ENCODE peak calls at places on chromosomes 3 and 15, in four cellular contexts. One of them, this sample, is unnamed.
A peak's percentile ranks its signal among the peaks of the same experiment; 100 is the strongest.

GRCh38 chr3:184982058-184982457 is 170.1 kb downstream of the VPS8 start:
- DNase-seq in GM12878: no peak
- DNase-seq in HL-60: no peak
- DNase-seq in K562: no peak
- DNase-seq in this sample: no peak

GRCh38 chr3:105158277-105158676 is 208.4 kb upstream of the ALCAM start:
- DNase-seq in GM12878: no peak
- DNase-seq in K562: no peak
- DNase-seq in HL-60: no peak
- DNase-seq in this sample: no peak

GRCh38 chr3:45333549-45333948 is 54.8 kb upstream of the LARS2 start:
- DNase-seq in K562: no peak
- DNase-seq in HL-60: no peak
- DNase-seq in GM12878: no peak
- DNase-seq in this sample: no peak

GRCh38 chr15:22989576-22990477 is 9.7 kb upstream of the CYFIP1 start:
- DNase-seq in HL-60: no peak
- DNase-seq in GM12878: no peak
- DNase-seq in K562: no peak
- DNase-seq in this sample: no peak

GRCh38 chr15:99545605-99546004 is 20.2 kb upstream of the MEF2A start:
- DNase-seq in HL-60: no peak
- DNase-seq in K562: no peak
- DNase-seq in GM12878: no peak
- DNase-seq in this sample: no peak

GRCh38 chr3:18211116-18211515 is 214.0 kb downstream of the SATB1 start:
- DNase-seq in HL-60: no peak
- DNase-seq in K562: no peak
- DNase-seq in GM12878: no peak
- DNase-seq in this sample: no peak

GRCh38 chr3:170751083-170751893 is 118.7 kb downstream of the RPL22L1 start:
- DNase-seq in GM12878: no peak
- DNase-seq in K562: no peak
- DNase-seq in HL-60: no peak
- DNase-seq in this sample: no peak

GRCh38 chr3:149535395-149535685 is 60.8 kb downstream of the TM4SF4 start:
- DNase-seq in HL-60: no peak
- DNase-seq in GM12878: no peak
- DNase-seq in K562: no peak
- DNase-seq in this sample: no peak

GRCh38 chr3:87088984-87089841 is 98.3 kb upstream of the VGLL3 start:
- DNase-seq in K562: no peak
- DNase-seq in HL-60: no peak
- DNase-seq in GM12878: no peak
- DNase-seq in this sample: peak; percentile 8

GRCh38 chr3:145639880-145640279 is 521.1 kb downstream of the PLOD2 start:
- DNase-seq in K562: no peak
- DNase-seq in GM12878: no peak
- DNase-seq in HL-60: no peak
- DNase-seq in this sample: no peak

GRCh38 chr3:134067311-134068161 is 37.8 kb upstream of the SLCO2A1 start:
- DNase-seq in HL-60: no peak
- DNase-seq in K562: no peak
- DNase-seq in GM12878: no peak
- DNase-seq in this sample: no peak

GRCh38 chr15:33098082-33099058 is 96.1 kb downstream of the FMN1 start:
- DNase-seq in GM12878: no peak
- DNase-seq in HL-60: no peak
- DNase-seq in K562: no peak
- DNase-seq in this sample: no peak

GRCh38 chr3:17581421-17582080 is 160.9 kb downstream of the TBC1D5 start:
- DNase-seq in HL-60: no peak
- DNase-seq in K562: no peak
- DNase-seq in GM12878: no peak
- DNase-seq in this sample: no peak

GRCh38 chr3:5016218-5017161 is 37.3 kb downstream of the BHLHE40 start:
- DNase-seq in HL-60: peak; percentile 78
- DNase-seq in K562: peak; percentile 81
- DNase-seq in GM12878: no peak
- DNase-seq in this sample: peak; percentile 38

GRCh38 chr15:82122754-82123400 is 77.1 kb upstream of the MEX3B start:
- DNase-seq in K562: no peak
- DNase-seq in HL-60: no peak
- DNase-seq in GM12878: no peak
- DNase-seq in this sample: no peak

GRCh38 chr3:131163-131889 is 65.2 kb upstream of the CHL1 start:
- DNase-seq in HL-60: no peak
- DNase-seq in K562: no peak
- DNase-seq in GM12878: no peak
- DNase-seq in this sample: no peak

GRCh38 chr3:14301558-14301957 is 100.8 kb upstream of the SLC6A6 start:
- DNase-seq in HL-60: no peak
- DNase-seq in GM12878: no peak
- DNase-seq in K562: no peak
- DNase-seq in this sample: no peak

GRCh38 chr3:16090013-16090412 is 84.5 kb upstream of the GALNT15 start:
- DNase-seq in HL-60: no peak
- DNase-seq in GM12878: no peak
- DNase-seq in K562: no peak
- DNase-seq in this sample: no peak

GRCh38 chr15:56978898-56979662 is 60.6 kb downstream of the TCF12 start:
- DNase-seq in K562: no peak
- DNase-seq in GM12878: no peak
- DNase-seq in HL-60: no peak
- DNase-seq in this sample: no peak

GRCh38 chr15:80210612-80211554 is 41.1 kb downstream of the CTXND1 start:
- DNase-seq in GM12878: no peak
- DNase-seq in K562: no peak
- DNase-seq in HL-60: no peak
- DNase-seq in this sample: no peak

GRCh38 chr15:66072616-66073361 is 180.8 kb downstream of the MEGF11 start:
- DNase-seq in GM12878: no peak
- DNase-seq in K562: no peak
- DNase-seq in HL-60: no peak
- DNase-seq in this sample: no peak

GRCh38 chr15:93244691-93245615 is 155.9 kb upstream of the RGMA start:
- DNase-seq in K562: no peak
- DNase-seq in HL-60: no peak
- DNase-seq in GM12878: no peak
- DNase-seq in this sample: no peak

GRCh38 chr15:76235186-76235826 is 76.0 kb downstream of the ETFA start:
- DNase-seq in HL-60: no peak
- DNase-seq in K562: no peak
- DNase-seq in GM12878: no peak
- DNase-seq in this sample: no peak

GRCh38 chr15:99961011-99961441 is 227.8 kb upstream of the LYSMD4 start:
- DNase-seq in HL-60: no peak
- DNase-seq in GM12878: no peak
- DNase-seq in K562: no peak
- DNase-seq in this sample: no peak

GRCh38 chr15:47514251-47514652 is 203.1 kb upstream of the SEMA6D start:
- DNase-seq in K562: no peak
- DNase-seq in GM12878: no peak
- DNase-seq in HL-60: no peak
- DNase-seq in this sample: no peak

GRCh38 chr3:79245295-79246138 is 522.3 kb downstream of the ROBO1 start:
- DNase-seq in HL-60: no peak
- DNase-seq in K562: no peak
- DNase-seq in GM12878: no peak
- DNase-seq in this sample: no peak

GRCh38 chr15:69926721-69927120 is 171.0 kb downstream of the TLE3 start:
- DNase-seq in GM12878: no peak
- DNase-seq in K562: no peak
- DNase-seq in HL-60: no peak
- DNase-seq in this sample: no peak

DNA sequence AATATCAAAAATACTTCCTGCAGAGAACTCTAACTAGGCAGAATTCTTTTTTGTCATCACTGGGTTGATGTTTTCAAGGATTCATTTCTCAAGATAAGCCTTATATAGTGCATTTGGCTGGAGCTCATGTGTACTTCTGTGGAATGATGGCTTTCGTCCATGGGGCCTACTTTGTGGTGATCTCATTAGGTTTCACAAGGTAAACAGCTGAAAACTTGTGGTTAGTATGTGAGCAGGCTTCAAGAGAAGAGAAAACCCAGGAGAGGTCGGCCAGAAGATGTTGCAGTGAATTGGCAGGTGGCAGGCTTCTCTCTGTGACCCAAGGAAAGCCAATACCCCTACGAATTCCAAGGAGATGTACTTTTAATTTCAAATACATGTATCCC is 121.4 kb upstream of the PHLDB2 start:
- DNase-seq in HL-60: no peak
- DNase-seq in GM12878: no peak
- DNase-seq in K562: no peak
- DNase-seq in this sample: no peak
- TF ChIP-seq POLR2AphosphoS5 in HL-60: no peak
- TF ChIP-seq POLR2AphosphoS5 in GM12878: no peak
- TF ChIP-seq POLR2AphosphoS5 in K562: no peak
- TF ChIP-seq POLR2AphosphoS5 in this sample: no peak

DNA sequence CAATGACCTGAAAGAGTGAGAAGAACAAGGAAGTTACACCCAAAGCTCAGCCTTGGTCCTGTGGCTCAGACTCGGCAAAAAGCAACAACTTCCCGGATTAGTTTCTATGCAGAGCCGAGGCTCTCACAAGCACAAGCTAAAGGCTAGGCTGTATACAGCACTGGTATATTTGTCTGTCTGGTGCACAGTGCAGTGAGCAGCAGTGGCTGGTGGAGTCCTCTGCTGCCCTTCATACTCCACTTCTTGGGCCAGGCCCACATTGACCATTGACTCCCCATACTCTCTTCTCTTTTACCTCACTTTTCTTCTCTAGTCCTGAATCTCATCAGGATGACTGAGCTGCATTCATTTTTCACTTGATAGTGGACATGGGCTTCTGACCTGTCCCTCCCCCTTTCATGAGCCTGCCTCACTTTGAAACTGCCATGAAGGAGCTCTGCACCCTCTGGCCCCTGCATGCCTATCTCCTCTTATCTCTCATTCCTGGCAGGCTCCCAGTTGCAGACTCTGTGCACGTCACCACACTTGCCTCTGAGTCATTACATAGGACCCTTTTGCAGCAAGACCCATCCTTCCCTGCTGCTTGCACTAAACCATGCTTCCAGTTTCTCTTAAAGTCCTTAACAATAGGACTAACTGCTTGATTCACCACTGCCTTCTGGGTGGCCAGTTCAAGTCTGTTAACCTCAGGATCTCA is 379.3 kb downstream of the NTRK3 start:
- DNase-seq in K562: no peak
- DNase-seq in GM12878: no peak
- DNase-seq in HL-60: no peak
- DNase-seq in this sample: no peak
- TF ChIP-seq SPI1 in K562: no peak
- TF ChIP-seq SPI1 in GM12878: no peak
- TF ChIP-seq SPI1 in HL-60: no peak
- TF ChIP-seq SPI1 in this sample: no peak

GRCh38 chr15:67164811-67165652 is 89.4 kb downstream of the AAGAB start:
- DNase-seq in HL-60: no peak
- DNase-seq in K562: no peak
- DNase-seq in GM12878: no peak
- DNase-seq in this sample: no peak
- TF ChIP-seq POLR2AphosphoS5 in HL-60: no peak
- TF ChIP-seq POLR2AphosphoS5 in K562: no peak
- TF ChIP-seq POLR2AphosphoS5 in GM12878: no peak
- TF ChIP-seq POLR2AphosphoS5 in this sample: no peak

DNA sequence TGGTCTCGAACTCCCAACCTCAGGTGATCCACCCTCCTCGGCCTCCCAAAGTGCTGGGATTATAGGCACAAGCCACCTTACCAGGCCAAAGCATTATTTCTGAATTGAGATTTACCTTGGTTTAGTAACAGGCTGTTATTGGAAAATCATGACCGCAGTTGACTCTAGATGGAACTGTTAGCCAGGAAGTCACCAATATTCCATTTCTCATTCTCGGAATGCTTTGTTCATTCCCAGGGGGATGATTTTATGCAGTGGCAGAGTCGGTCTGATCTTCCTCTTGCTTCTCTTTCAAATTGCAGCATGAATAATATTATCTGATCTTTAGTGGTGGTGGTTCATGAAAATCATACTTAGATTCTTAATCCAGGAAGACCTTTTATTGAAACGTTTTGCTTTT is 195.5 kb upstream of the MBNL1 start:
- DNase-seq in GM12878: no peak
- DNase-seq in K562: no peak
- DNase-seq in HL-60: no peak
- DNase-seq in this sample: no peak
- TF ChIP-seq SPI1 in GM12878: no peak
- TF ChIP-seq SPI1 in K562: no peak
- TF ChIP-seq SPI1 in HL-60: no peak
- TF ChIP-seq SPI1 in this sample: no peak

GRCh38 chr3:101521251-101521701 is 8.3 kb upstream of the SENP7 start:
- DNase-seq in K562: no peak
- DNase-seq in GM12878: no peak
- DNase-seq in HL-60: no peak
- DNase-seq in this sample: no peak
- TF ChIP-seq POLR2AphosphoS5 in K562: no peak
- TF ChIP-seq POLR2AphosphoS5 in GM12878: no peak
- TF ChIP-seq POLR2AphosphoS5 in HL-60: no peak
- TF ChIP-seq POLR2AphosphoS5 in this sample: no peak

GRCh38 chr3:127691494-127691893 is 18.7 kb downstream of the ABTB1 start:
- DNase-seq in HL-60: no peak
- DNase-seq in GM12878: no peak
- DNase-seq in K562: no peak
- DNase-seq in this sample: no peak

GRCh38 chr3:127693336-127693843 is 20.6 kb downstream of the ABTB1 start:
- DNase-seq in K562: no peak
- DNase-seq in HL-60: no peak
- DNase-seq in GM12878: no peak
- DNase-seq in this sample: no peak

GRCh38 chr3:127690823-127691452 is 18.2 kb downstream of the ABTB1 start:
- DNase-seq in HL-60: no peak
- DNase-seq in K562: no peak
- DNase-seq in GM12878: no peak
- DNase-seq in this sample: no peak

GRCh38 chr3:127692501-127693335 is 20.0 kb downstream of the ABTB1 start:
- DNase-seq in K562: no peak
- DNase-seq in HL-60: no peak
- DNase-seq in GM12878: no peak
- DNase-seq in this sample: no peak

GRCh38 chr3:127691974-127692373 is 19.2 kb downstream of the ABTB1 start:
- DNase-seq in HL-60: no peak
- DNase-seq in K562: no peak
- DNase-seq in GM12878: no peak
- DNase-seq in this sample: no peak
- TF ChIP-seq SPI1 in HL-60: no peak
- TF ChIP-seq SPI1 in K562: no peak
- TF ChIP-seq SPI1 in GM12878: no peak
- TF ChIP-seq SPI1 in this sample: no peak

DNA sequence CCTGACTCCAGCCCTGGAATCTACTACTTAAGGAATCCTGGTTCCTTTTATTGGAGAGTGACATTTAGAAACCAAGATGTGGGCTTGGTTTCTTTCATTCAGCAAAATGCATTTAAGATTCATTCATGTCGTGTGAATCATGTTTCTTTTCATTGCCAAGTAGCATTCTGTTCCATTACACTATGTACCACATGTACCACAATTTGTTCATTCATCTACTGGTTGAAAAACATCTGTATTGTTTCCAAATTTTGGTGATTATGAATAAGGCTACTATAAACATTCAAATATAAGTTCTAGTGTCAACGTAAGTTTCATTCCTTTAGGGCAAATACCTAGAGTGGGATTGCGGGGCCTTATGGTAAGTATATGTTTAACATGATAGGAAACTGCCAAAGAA is 264.2 kb downstream of the VPS13C start:
- DNase-seq in K562: no peak
- DNase-seq in HL-60: no peak
- DNase-seq in GM12878: no peak
- DNase-seq in this sample: no peak
- TF ChIP-seq POLR2AphosphoS5 in K562: no peak
- TF ChIP-seq POLR2AphosphoS5 in HL-60: no peak
- TF ChIP-seq POLR2AphosphoS5 in GM12878: no peak
- TF ChIP-seq POLR2AphosphoS5 in this sample: no peak